ENCODE peak calls at places on chromosomes 16 and 17, in five cellular contexts. P is stomach, Y is SK-N-SH, C is K562, M is H1. Q is an unnamed sample.

GRCh38 chr16:678858-679807 is 1.1 kb upstream of the STUB1 start:
- DNase-seq in Y (peak; percentile 91), M (peak; percentile 79), C (peak; percentile 88), P (peak; percentile 76), Q (peak; percentile 74)

GRCh38 chr16:48330847-48331204 is 54.4 kb downstream of the SIAH1 start:
- DNase-seq in C (no peak), P (no peak), Y (no peak), M (no peak), Q (no peak)

GRCh38 chr17:38980455-38981217 is 13.4 kb upstream of the FBXO47 start:
- DNase-seq in P (no peak), C (no peak), Y (peak; percentile 33), M (no peak), Q (no peak)

GRCh38 chr16:287298-287811 is 4.4 kb downstream of the PDIA2 start:
- DNase-seq in P (peak; percentile 60), Y (no peak), M (no peak), C (no peak), Q (no peak)

GRCh38 chr16:89037261-89038152 is 56.1 kb upstream of the ACSF3 start:
- DNase-seq in C (peak; percentile 79), M (peak; percentile 87), Y (no peak), P (no peak), Q (no peak)

GRCh38 chr17:74921045-74921681 is 1.9 kb downstream of the USH1G start:
- DNase-seq in Y (no peak), M (no peak), P (no peak), C (no peak), Q (no peak)

GRCh38 chr17:45108595-45109521 is 23.5 kb downstream of the PLCD3 start:
- DNase-seq in M (no peak), P (peak; percentile 35), Y (no peak), C (no peak), Q (peak; percentile 39)

GRCh38 chr16:19295393-19295792 is 9.9 kb downstream of the CLEC19A start:
- DNase-seq in P (no peak), M (no peak), Y (no peak), C (no peak), Q (no peak)

GRCh38 chr16:66131156-66131807 is 235.2 kb upstream of the CDH5 start:
- DNase-seq in P (no peak), C (no peak), Y (no peak), M (no peak), Q (no peak)

GRCh38 chr16:53372942-53373871 is 61.1 kb upstream of the RBL2 start:
- DNase-seq in C (peak; percentile 18), P (peak; percentile 85), Y (peak; percentile 53), M (peak; percentile 87), Q (peak; percentile 76)

GRCh38 chr16:57621521-57622268 is 6.7 kb upstream of the ADGRG1 start:
- DNase-seq in M (no peak), P (no peak), Y (no peak), C (no peak), Q (no peak)

GRCh38 chr16:30534368-30535105 is at the start of gene ZNF747:
- DNase-seq in Y (peak; percentile 95), P (peak; percentile 93), M (peak; percentile 91), C (peak; percentile 94), Q (peak; percentile 94)

GRCh38 chr17:2410951-2411350 is 10.1 kb upstream of the MNT start:
- DNase-seq in M (no peak), Y (no peak), C (no peak), P (no peak), Q (no peak)

GRCh38 chr17:49775546-49776260 is 11.8 kb upstream of the FAM117A start:
- DNase-seq in C (no peak), P (no peak), M (no peak), Y (no peak), Q (no peak)

GRCh38 chr17:40348136-40348504 is 16.4 kb downstream of the GJD3 start:
- DNase-seq in Y (no peak), M (no peak), C (no peak), P (no peak), Q (no peak)

GRCh38 chr16:77322757-77323156 is 112.1 kb downstream of the ADAMTS18 start:
- DNase-seq in M (no peak), Y (no peak), C (no peak), P (no peak), Q (no peak)

GRCh38 chr17:7355053-7355452 is at the start of gene TMEM95:
- DNase-seq in P (no peak), C (no peak), Y (no peak), M (no peak), Q (peak; percentile 13)

GRCh38 chr17:65231662-65232335 is 94.6 kb downstream of the RGS9 start:
- DNase-seq in C (peak; percentile 75), Y (peak; percentile 86), P (peak; percentile 37), M (peak; percentile 77), Q (peak; percentile 45)

GRCh38 chr16:1493746-1494094 is 560 bp downstream of the TELO2 start:
- DNase-seq in Y (no peak), C (peak; percentile 37), M (no peak), P (no peak), Q (no peak)

GRCh38 chr17:44307387-44308186 is 814 bp upstream of the RUNDC3A start:
- DNase-seq in P (no peak), M (peak; percentile 80), C (no peak), Y (peak; percentile 89), Q (peak; percentile 25)

GRCh38 chr17:82492647-82493516 is 26.6 kb upstream of the FOXK2 start:
- DNase-seq in M (no peak), C (no peak), Y (peak; percentile 48), P (no peak), Q (no peak)

GRCh38 chr17:45755050-45755449 is 29.1 kb upstream of the CRHR1 start:
- DNase-seq in C (no peak), Y (no peak), M (no peak), P (no peak), Q (no peak)

GRCh38 chr16:29992371-29992967 is 2.9 kb downstream of the HIRIP3 start:
- DNase-seq in P (no peak), M (no peak), C (peak; percentile 33), Y (no peak), Q (no peak)

GRCh38 chr17:58679263-58680037 is 12.4 kb downstream of the TEX14 start:
- DNase-seq in Y (no peak), P (no peak), M (no peak), C (peak; percentile 93), Q (no peak)

GRCh38 chr17:50626037-50626574 is 8.6 kb upstream of the ABCC3 start:
- DNase-seq in Y (peak; percentile 93), P (peak; percentile 82), C (peak; percentile 87), M (peak; percentile 87), Q (peak; percentile 71)

GRCh38 chr17:42288985-42289862 is 926 bp downstream of the STAT5A start:
- DNase-seq in Y (no peak), M (peak; percentile 62), C (peak; percentile 91), P (peak; percentile 55), Q (peak; percentile 68)

GRCh38 chr16:78503501-78504110 is 404.2 kb downstream of the WWOX start:
- DNase-seq in P (peak; percentile 61), M (no peak), C (peak; percentile 74), Y (peak; percentile 42), Q (peak; percentile 44)

GRCh38 chr16:58016841-58017446 is 8.6 kb upstream of the MMP15 start:
- DNase-seq in C (no peak), M (no peak), Y (no peak), P (no peak), Q (no peak)

GRCh38 chr16:7541026-7541425 is 208.4 kb downstream of the RBFOX1 start:
- DNase-seq in Y (no peak), M (no peak), P (no peak), C (no peak), Q (no peak)

GRCh38 chr16:21565816-21566669 is 33.3 kb upstream of the METTL9 start:
- DNase-seq in Y (no peak), M (no peak), P (peak; percentile 23), C (no peak), Q (peak; percentile 5)

GRCh38 chr16:15782573-15783365 is 74.1 kb downstream of the MYH11 start:
- DNase-seq in C (peak; percentile 55), M (no peak), P (no peak), Y (peak; percentile 22), Q (no peak)

GRCh38 chr17:61519754-61520440 is 67.7 kb downstream of the TBX4 start:
- DNase-seq in M (no peak), P (no peak), Y (no peak), C (no peak), Q (no peak)

GRCh38 chr17:27944546-27945332 is 51.6 kb upstream of the LYRM9 start:
- DNase-seq in C (no peak), M (no peak), P (no peak), Y (no peak), Q (no peak)

GRCh38 chr17:45351831-45352230 is 35.0 kb upstream of the MAP3K14 start:
- DNase-seq in P (no peak), Y (no peak), C (no peak), M (no peak), Q (no peak)

GRCh38 chr17:6290488-6291196 is 144.3 kb downstream of the AIPL1 start:
- DNase-seq in C (no peak), Y (no peak), M (no peak), P (no peak), Q (no peak)

GRCh38 chr17:6286239-6286638 is 148.7 kb downstream of the AIPL1 start:
- DNase-seq in Y (no peak), M (peak; percentile 66), C (peak; percentile 24), P (no peak), Q (no peak)
- TF ChIP-seq CTCF in Y (no peak), M (peak; percentile 58), C (peak; percentile 26), P (no peak), Q (no peak)

DNA sequence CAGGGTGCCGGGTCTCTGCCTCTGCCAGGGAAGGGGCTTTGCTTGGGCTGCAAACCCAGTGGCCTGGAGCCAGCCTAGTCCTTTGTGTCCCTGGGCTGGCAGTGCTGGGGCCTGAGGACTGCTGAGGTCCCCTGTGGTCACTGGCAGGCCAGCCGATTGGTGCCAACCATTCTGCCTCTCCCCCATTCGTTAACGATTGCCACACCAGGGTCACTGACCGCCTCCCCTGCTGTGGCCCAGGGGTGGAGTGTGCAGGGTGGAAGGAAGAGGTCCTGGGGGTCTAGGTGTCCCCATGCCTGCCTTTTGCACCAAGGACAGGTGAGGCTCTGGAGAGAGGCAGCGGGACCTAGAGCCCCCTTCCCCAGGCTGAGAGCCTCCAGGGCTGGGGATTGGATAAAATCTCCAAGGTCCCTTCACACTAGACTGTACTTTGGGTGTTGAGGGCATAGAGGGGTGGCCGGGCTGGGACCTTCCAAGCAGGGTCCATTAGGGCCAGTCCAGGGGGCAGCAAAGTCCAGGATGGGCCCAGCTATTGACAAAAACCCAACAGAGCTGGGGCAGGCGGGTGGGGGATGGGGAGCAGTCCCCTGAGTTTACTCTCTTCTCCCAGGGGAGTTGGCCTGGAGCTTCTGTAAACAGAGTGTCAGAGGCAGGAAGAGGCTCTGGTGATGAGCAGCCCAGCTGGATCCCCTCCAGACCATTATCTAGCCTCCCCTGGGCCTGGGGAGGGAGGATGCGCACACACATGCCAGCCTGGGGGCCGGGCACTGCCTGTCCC is 1.1 kb downstream of the VASN start:
- DNase-seq in M (no peak), Y (peak; percentile 85), P (peak; percentile 54), C (peak; percentile 33), Q (no peak)
- TF ChIP-seq EP300 in M (no peak), Y (peak; percentile 60), P (no peak), C (no peak), Q (no peak)

GRCh38 chr16:69187891-69188451 is 1.0 kb downstream of the SNTB2 start:
- DNase-seq in P (peak; percentile 43), C (peak; percentile 40), M (no peak), Y (no peak), Q (peak; percentile 47)
- TF ChIP-seq POLR2AphosphoS5 in P (no peak), C (no peak), M (peak; percentile 27), Y (no peak), Q (no peak)

GRCh38 chr17:21814776-21815175 is 122.5 kb downstream of the KCNJ18 start:
- DNase-seq in P (no peak), C (no peak), M (no peak), Y (no peak), Q (no peak)
- TF ChIP-seq CTCF in P (no peak), C (no peak), M (no peak), Y (no peak), Q (no peak)

GRCh38 chr17:72120878-72121163 is at the start of gene SOX9:
- DNase-seq in M (peak; percentile 85), C (no peak), P (peak; percentile 92), Y (peak; percentile 95), Q (peak; percentile 91)
- TF ChIP-seq EP300 in M (no peak), C (no peak), P (no peak), Y (no peak), Q (no peak)